ENCODE peak calls at places on chromosomes 4 and X, in six cellular contexts. Y is H1, I is ovary, U is sigmoid colon, M is A549, T is stomach. P is an unnamed sample.

GRCh38 chr4:2269618-2270163 is 7.8 kb upstream of the MXD4 start:
- DNase-seq in M (no peak), U (no peak), I (no peak), Y (no peak), T (no peak), P (no peak)

GRCh38 chr4:169652535-169652934 is 32.2 kb downstream of the CLCN3 start:
- DNase-seq in M (no peak), Y (no peak), U (no peak), T (no peak), I (no peak), P (no peak)

GRCh38 chrX:68998716-68999115 is 166.5 kb downstream of the PJA1 start:
- DNase-seq in Y (peak), T (no peak), U (no peak), I (no peak), M (no peak), P (no peak)

GRCh38 chrX:103791826-103792458 is 15.3 kb downstream of the PLP1 start:
- DNase-seq in Y (no peak), I (no peak), T (no peak), M (no peak), U (no peak), P (no peak)

GRCh38 chr4:177194906-177195305 is 114.8 kb upstream of the NEIL3 start:
- DNase-seq in T (no peak), Y (no peak), U (no peak), M (no peak), I (no peak), P (no peak)

GRCh38 chr4:54607521-54607920 is 50.2 kb upstream of the KIT start:
- DNase-seq in M (no peak), I (no peak), T (no peak), U (no peak), Y (no peak), P (no peak)

GRCh38 chr4:74671074-74671698 is 123.1 kb downstream of the BTC start:
- DNase-seq in M (peak), T (peak), Y (peak), I (peak), U (no peak), P (no peak)

GRCh38 chrX:386768-387575 is at the start of gene PPP2R3B:
- DNase-seq in M (peak), U (peak), Y (peak), T (peak), I (peak), P (peak)

GRCh38 chr4:154465085-154465484 is 26.5 kb downstream of the DCHS2 start:
- DNase-seq in M (no peak), I (no peak), Y (no peak), T (no peak), U (no peak), P (no peak)

GRCh38 chrX:68666580-68666979 is 19.1 kb downstream of the STARD8 start:
- DNase-seq in Y (no peak), M (no peak), U (no peak), T (no peak), I (no peak), P (no peak)

GRCh38 chrX:25295466-25295865 is 279.7 kb upstream of the ARX start:
- DNase-seq in Y (no peak), I (no peak), T (no peak), U (no peak), M (no peak), P (no peak)

GRCh38 chrX:29662759-29663503 is 552.4 kb upstream of the MAGEB2 start:
- DNase-seq in T (no peak), I (no peak), M (peak), U (no peak), Y (no peak), P (no peak)

GRCh38 chr4:87030124-87030523 is 95.3 kb downstream of the AFF1 start:
- DNase-seq in T (no peak), U (no peak), M (no peak), I (no peak), Y (no peak), P (no peak)

GRCh38 chrX:7603387-7603786 is 239.6 kb upstream of the VCX start:
- DNase-seq in I (no peak), U (no peak), M (no peak), T (no peak), Y (no peak), P (no peak)

GRCh38 chrX:109902665-109903064 is 100.2 kb upstream of the TMEM164 start:
- DNase-seq in T (no peak), I (no peak), Y (no peak), U (no peak), M (peak), P (no peak)

GRCh38 chr4:102606846-102607440 is 105.8 kb downstream of the NFKB1 start:
- DNase-seq in U (no peak), Y (no peak), I (no peak), T (peak), M (no peak), P (no peak)

DNA sequence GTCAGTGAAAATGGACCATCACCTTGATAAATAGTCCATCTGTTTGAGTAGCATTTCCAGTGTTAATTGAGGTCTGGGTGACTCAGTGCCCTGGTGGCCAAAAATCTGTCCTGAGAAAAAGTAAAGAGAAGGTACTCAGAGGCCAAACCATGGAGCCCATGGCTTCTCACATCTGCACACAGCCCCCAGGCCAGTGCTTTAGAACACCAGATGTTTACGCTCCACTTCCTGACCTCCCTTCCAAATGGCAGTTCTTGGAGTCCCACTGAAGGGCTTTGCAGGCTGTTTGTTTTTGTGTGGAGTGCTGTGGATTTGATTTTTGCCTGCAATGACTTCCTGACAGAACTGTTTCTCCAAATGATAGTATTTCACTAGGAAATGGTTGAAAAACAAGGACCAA is 60.2 kb upstream of the GPC4 start:
- DNase-seq in M (no peak), T (no peak), I (no peak), U (peak), Y (no peak), P (no peak)
- H3K27ac ChIP-seq in M (no peak), T (no peak), I (no peak), U (no peak), Y (no peak), P (no peak)

GRCh38 chrX:96619588-96619987 is 65.1 kb upstream of the DIAPH2 start:
- DNase-seq in T (no peak), I (no peak), M (no peak), U (no peak), Y (no peak), P (no peak)

GRCh38 chrX:96611619-96612362 is 72.9 kb upstream of the DIAPH2 start:
- DNase-seq in Y (no peak), U (no peak), T (no peak), M (no peak), I (no peak), P (no peak)

DNA sequence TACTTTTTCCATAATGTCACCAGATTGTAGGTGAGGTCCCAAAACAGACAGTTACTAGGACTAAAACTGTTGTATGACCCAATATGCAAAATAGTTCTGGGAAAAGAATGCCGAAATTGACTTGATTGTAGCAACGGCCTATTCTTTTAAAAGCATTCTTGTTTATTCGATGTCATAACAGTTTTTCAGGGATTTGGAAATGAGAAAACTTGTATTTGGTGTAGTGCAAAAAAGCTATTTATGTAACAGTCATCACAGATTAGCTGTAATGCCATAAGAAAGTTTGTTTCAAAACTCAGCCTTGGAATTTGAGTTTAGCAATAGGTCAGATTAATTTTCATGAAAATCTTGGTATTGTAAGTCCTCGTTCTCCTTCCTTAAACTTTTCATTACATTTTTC is 69.2 kb upstream of the DIAPH2 start:
- DNase-seq in U (no peak), Y (no peak), M (no peak), I (no peak), T (no peak), P (no peak)
- TF ChIP-seq EP300 in U (no peak), Y (no peak), M (no peak), I (no peak), T (no peak), P (no peak)

GRCh38 chr4:118920247-118920646 is 31.6 kb downstream of the SYNPO2 start:
- DNase-seq in Y (no peak), M (no peak), T (no peak), I (peak), U (peak), P (no peak)

GRCh38 chr4:118915468-118915867 is 26.8 kb downstream of the SYNPO2 start:
- DNase-seq in U (no peak), Y (no peak), M (no peak), I (no peak), T (no peak), P (no peak)

GRCh38 chr4:118921736-118922135 is 33.1 kb downstream of the SYNPO2 start:
- DNase-seq in I (no peak), Y (no peak), T (no peak), U (no peak), M (no peak), P (no peak)

GRCh38 chr4:118918388-118918787 is 29.7 kb downstream of the SYNPO2 start:
- DNase-seq in M (no peak), U (no peak), Y (no peak), T (no peak), I (no peak), P (no peak)

GRCh38 chr4:118917582-118917981 is 28.9 kb downstream of the SYNPO2 start:
- DNase-seq in Y (no peak), T (no peak), U (no peak), I (no peak), M (no peak), P (no peak)
- H3K27ac ChIP-seq in Y (no peak), T (peak), U (peak), I (peak), M (no peak), P (no peak)

GRCh38 chrX:39688576-39689373 is 409.0 kb downstream of the BCOR start:
- DNase-seq in U (peak), Y (peak), M (peak), I (peak), T (peak), P (no peak)
- TF ChIP-seq EP300 in U (no peak), Y (no peak), M (no peak), I (no peak), T (no peak), P (no peak)

GRCh38 chr4:184437988-184438774 is 36.2 kb downstream of the IRF2 start:
- DNase-seq in T (no peak), Y (no peak), U (no peak), I (no peak), M (no peak), P (no peak)
- H3K27ac ChIP-seq in T (no peak), Y (no peak), U (no peak), I (no peak), M (no peak), P (no peak)

GRCh38 chr4:70299643-70300042 is 35.1 kb upstream of the CABS1 start:
- DNase-seq in T (no peak), Y (no peak), I (no peak), M (no peak), U (no peak), P (no peak)
- TF ChIP-seq EP300 in T (no peak), Y (no peak), I (no peak), M (no peak), U (no peak), P (no peak)

GRCh38 chr4:185552254-185552653 is 16.9 kb upstream of the PDLIM3 start:
- DNase-seq in Y (no peak), U (no peak), I (no peak), M (no peak), T (no peak), P (no peak)
- H3K27ac ChIP-seq in Y (no peak), U (no peak), I (no peak), M (no peak), T (no peak), P (no peak)

GRCh38 chrX:56788229-56788628 is 59.2 kb downstream of the NBDY start:
- DNase-seq in T (peak), M (no peak), Y (no peak), I (no peak), U (peak), P (peak)

GRCh38 chrX:56790778-56791177 is 61.7 kb downstream of the NBDY start:
- DNase-seq in U (peak), T (peak), Y (no peak), M (no peak), I (no peak), P (peak)

GRCh38 chrX:56788717-56789122 is 59.7 kb downstream of the NBDY start:
- DNase-seq in T (peak), M (no peak), U (peak), Y (no peak), I (no peak), P (peak)

GRCh38 chrX:56787734-56788152 is 58.7 kb downstream of the NBDY start:
- DNase-seq in U (peak), M (no peak), Y (no peak), I (no peak), T (no peak), P (peak)

DNA sequence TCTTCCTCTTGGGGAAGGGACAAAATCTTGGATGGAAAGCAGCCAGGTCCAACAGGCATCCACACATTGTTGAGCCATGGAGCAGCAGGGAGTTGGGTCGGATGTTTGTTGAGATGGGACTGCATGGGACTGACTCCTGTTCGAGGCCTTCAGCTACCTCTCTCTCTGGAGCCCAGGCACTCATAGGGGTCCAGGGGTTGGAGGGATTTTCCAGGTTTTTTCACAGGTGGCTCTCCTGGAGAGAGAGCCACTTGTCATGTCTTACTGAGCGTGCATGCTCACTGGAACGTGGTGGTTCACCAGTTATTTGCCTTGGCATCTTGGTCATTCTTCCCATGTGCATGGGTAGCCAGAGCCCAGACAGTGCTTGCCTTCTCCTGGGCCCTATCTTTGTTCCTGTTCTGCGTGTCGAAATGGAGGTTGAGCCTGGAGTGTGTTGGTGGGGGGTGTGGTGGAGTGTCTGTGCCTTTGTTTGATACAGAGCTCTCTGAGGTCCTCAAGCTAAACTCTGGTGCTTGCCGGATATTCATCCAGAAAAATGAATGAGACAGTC is 60.6 kb downstream of the NBDY start:
- DNase-seq in Y (no peak), U (peak), M (no peak), I (no peak), T (peak), P (peak)
- TF ChIP-seq EP300 in Y (no peak), U (no peak), M (no peak), I (no peak), T (no peak), P (no peak)

DNA sequence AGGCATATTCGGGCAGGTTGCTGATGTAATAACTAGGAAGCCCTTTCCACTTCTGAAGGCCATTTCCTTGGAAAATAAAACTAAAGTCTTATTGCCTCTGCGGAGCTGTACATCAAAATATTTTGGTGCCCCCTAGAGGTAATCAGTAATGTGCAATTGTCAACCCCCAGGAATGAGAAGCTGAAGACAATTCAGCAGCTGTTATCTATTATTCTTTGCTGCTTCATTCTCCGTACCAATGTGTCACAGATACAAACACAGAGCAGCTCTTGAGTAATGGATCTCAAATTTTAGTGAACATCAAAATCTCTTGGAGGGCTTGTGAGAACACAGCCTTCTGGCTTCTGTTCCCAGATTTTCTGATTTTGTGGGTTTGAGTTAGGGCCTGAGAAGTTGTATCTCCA is 3.5 kb upstream of the SLIT2 start:
- DNase-seq in U (no peak), M (no peak), I (no peak), Y (no peak), T (no peak), P (no peak)
- H3K27ac ChIP-seq in U (no peak), M (no peak), I (no peak), Y (no peak), T (no peak), P (no peak)